ENCODE peak calls at places on chromosomes 16 and 17, in four cellular contexts. F is WTC11, O is K562, M is HepG2. G is an unnamed sample.

GRCh38 chr16:88920618-88921602 is 54.5 kb upstream of the PABPN1L start:
- DNase-seq in F (no peak), O (peak), M (no peak), G (no peak)

GRCh38 chr17:56471661-56472060 is 121.8 kb upstream of the NOG start:
- DNase-seq in F (no peak), O (no peak), M (no peak), G (no peak)

GRCh38 chr16:9256196-9256595 is 164.8 kb downstream of the HAPSTR1 start:
- DNase-seq in F (peak), O (peak), M (peak), G (peak)

GRCh38 chr16:79114759-79115158 is 485.8 kb downstream of the MAF start:
- DNase-seq in F (no peak), O (no peak), M (no peak), G (no peak)

GRCh38 chr16:58451945-58452401 is 48.0 kb upstream of the NDRG4 start:
- DNase-seq in F (no peak), O (no peak), M (peak), G (no peak)

GRCh38 chr16:86305440-86305839 is 204.9 kb upstream of the FOXF1 start:
- DNase-seq in F (no peak), O (no peak), M (no peak), G (no peak)

GRCh38 chr17:33947762-33948161 is 307.3 kb upstream of the CCL2 start:
- DNase-seq in F (no peak), O (no peak), M (no peak), G (no peak)

GRCh38 chr17:9062399-9062902 is 41.1 kb downstream of the NTN1 start:
- DNase-seq in F (no peak), O (no peak), M (no peak), G (no peak)

GRCh38 chr16:2952679-2953078 is 11.4 kb upstream of the KREMEN2 start:
- DNase-seq in F (no peak), O (no peak), M (no peak), G (no peak)
- TF ChIP-seq ELF4 in F (no peak), O (no peak), M (no peak), G (no peak)

GRCh38 chr17:66401364-66401763 is 99.0 kb downstream of the PRKCA start:
- DNase-seq in F (no peak), O (no peak), M (no peak), G (no peak)
- TF ChIP-seq ELF4 in F (no peak), O (no peak), M (no peak), G (no peak)

GRCh38 chr17:14672830-14673229 is 371.9 kb downstream of the HS3ST3B1 start:
- DNase-seq in F (peak), O (no peak), M (peak), G (no peak)
- TF ChIP-seq ELF4 in F (no peak), O (no peak), M (no peak), G (no peak)

GRCh38 chr16:87496101-87496801 is 3.4 kb upstream of the ZCCHC14 start:
- DNase-seq in F (no peak), O (no peak), M (no peak), G (no peak)
- TF ChIP-seq ELF4 in F (no peak), O (no peak), M (no peak), G (no peak)

DNA sequence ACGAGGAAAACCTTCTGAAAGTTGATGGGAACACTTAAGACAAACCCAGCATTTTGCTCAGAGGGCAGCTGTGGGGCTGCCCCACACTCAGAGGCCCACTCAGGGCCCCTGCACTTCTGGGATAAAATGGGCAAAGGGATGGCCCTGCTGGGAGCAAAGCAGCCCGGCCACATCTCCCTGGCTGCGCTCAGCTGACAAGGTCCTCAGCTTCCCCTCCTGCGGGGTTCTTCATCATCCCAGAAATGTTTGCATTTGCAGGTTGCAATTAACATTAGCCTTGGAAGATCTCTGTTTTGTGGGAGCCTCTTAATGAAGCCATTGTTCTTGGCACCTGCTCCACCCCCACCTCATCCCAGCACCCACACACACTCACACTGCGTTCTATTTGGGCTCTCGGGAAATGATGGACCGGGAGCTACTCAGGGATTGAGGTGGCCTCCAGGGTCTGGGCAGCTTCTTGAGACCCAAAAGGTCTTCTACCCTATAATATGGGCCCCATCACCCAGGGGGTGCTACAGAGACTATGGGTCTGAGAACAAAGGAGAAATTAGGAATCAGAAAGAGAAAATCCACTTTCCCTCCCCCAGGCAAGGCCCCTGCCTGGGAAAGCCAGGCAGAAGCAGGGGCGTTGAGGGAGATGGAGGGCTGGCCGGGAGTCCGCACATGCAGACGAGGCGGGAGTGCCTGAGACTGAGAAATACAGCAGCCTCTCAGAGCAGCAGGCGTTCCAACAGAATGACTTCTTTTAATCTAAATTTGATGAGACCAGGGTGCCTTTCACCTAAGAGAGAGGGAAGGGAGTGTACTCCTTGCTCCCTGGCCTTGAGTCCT is 53.7 kb upstream of the RPL38 start:
- DNase-seq in F (no peak), O (no peak), M (no peak), G (no peak)
- TF ChIP-seq ELF4 in F (no peak), O (no peak), M (no peak), G (no peak)

GRCh38 chr17:38577645-38578173 is 28.0 kb downstream of the SRCIN1 start:
- DNase-seq in F (no peak), O (no peak), M (no peak), G (no peak)

GRCh38 chr17:38578229-38578628 is 27.5 kb downstream of the SRCIN1 start:
- DNase-seq in F (peak), O (no peak), M (no peak), G (no peak)

GRCh38 chr17:38577244-38577643 is 28.5 kb downstream of the SRCIN1 start:
- DNase-seq in F (no peak), O (no peak), M (no peak), G (no peak)

GRCh38 chr17:38579934-38580333 is 25.8 kb downstream of the SRCIN1 start:
- DNase-seq in F (peak), O (peak), M (peak), G (peak)

GRCh38 chr17:38578641-38579480 is 26.9 kb downstream of the SRCIN1 start:
- DNase-seq in F (no peak), O (no peak), M (no peak), G (no peak)
- TF ChIP-seq ELF4 in F (no peak), O (no peak), M (no peak), G (no peak)

DNA sequence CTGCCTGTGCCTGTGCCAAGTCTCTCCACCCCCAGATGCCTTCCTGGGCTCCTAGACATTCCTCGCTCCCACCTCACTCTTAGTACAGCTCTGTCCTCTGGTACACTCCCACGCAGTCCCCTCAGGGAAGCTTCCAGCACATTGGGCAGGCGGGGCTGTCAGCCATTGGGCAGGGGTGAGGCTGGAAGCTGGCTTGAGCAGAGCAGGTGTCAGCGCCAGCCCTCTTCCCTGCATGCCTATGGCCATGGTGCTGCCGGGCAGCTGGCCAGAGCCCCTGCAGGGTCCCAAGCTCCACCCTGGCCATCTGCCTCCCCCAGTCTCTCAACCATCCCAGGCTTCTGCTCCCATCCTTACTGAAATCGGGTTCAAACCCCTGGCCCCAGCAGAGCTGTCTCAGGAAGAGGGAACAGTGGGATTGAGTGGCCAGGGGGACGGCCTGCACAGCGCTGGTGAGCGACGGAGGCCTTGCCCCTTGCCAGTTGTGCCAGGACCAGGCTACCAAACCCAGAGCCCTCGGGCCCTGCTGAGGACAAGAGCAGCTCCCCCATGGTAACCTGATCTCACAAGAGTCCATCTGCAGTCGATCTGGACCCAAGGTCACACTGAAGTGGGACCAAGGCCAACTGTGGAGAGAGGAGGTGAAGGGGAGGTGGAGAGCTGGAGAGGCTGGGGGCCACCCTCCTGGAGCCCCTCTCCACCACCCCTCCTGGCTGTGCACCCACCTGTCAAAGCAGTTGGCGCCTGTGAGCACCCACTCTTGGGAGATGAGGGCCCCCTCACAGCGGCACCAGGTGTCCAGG is 2.4 kb upstream of the B9D1 start:
- DNase-seq in F (no peak), O (no peak), M (peak), G (no peak)
- TF ChIP-seq ELF4 in F (no peak), O (no peak), M (no peak), G (no peak)

DNA sequence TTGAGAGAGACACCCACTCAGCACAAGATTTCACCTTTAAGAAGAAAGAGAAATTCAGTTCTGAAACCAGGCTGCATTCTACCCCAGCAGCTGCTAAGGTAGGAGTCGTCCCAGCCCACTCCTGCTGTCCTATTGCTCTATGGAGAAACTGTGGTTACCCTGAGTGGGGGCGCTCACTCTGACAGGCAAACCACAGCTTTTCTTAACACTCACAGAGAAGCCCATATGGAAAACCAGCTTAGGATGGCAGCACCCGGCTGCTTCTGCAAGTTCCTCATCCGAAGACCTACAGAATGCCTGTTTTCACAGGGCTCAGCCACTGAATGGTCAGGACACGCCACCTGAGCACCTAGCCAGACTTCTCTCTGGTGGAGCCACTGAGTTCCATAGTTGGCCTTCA is 7.5 kb downstream of the ATP5PD start:
- DNase-seq in F (no peak), O (no peak), M (no peak), G (no peak)
- TF ChIP-seq ELF4 in F (no peak), O (no peak), M (no peak), G (no peak)

GRCh38 chr17:74523308-74523707 is 8.0 kb downstream of the CD300LB start:
- DNase-seq in F (no peak), O (no peak), M (no peak), G (no peak)
- TF ChIP-seq ELF4 in F (no peak), O (no peak), M (no peak), G (no peak)

GRCh38 chr17:41521574-41522261 is 3.0 kb upstream of the KRT15 start:
- DNase-seq in F (peak), O (peak), M (peak), G (no peak)

GRCh38 chr17:41520821-41521521 is 2.3 kb upstream of the KRT15 start:
- DNase-seq in F (no peak), O (peak), M (no peak), G (no peak)

GRCh38 chr17:41518789-41519449 is at the start of gene KRT15:
- DNase-seq in F (no peak), O (no peak), M (no peak), G (no peak)

GRCh38 chr17:41518031-41518430 is 659 bp downstream of the KRT15 start:
- DNase-seq in F (no peak), O (no peak), M (no peak), G (no peak)

DNA sequence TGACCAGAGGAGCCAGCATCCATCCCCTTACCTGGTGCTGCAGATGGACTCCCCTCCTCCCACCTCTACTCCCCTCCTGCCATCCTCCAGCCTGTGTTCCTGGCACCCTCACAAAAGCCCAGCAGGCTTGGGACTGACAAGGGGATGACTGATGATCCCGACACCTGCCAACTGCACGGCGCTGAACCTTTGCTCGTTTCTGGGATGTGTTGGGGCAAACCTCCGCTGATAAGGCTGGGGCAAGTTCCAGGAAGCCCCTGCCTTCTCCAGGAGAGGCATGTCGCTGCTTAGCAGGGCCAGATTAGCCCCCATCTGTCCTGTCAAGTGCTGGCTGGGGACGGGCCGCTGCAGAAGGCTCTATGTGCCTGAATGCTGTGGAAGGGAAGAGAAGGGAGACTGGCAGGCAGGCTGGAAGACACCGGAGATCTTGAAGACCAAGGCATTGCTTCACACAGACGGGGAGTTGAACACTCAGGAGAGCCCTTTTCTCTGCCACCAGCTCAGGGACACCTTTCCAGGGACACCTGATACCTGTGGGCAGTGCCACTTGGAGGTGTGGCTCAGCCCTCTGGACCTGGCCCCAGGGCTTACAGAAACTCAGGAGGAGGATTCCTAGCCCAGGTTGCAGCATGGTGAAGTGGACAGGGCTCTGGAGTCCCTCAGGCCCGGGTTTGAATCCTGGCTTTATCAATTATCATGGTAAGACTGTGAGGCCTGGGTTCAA is 973 bp upstream of the KRT15 start:
- DNase-seq in F (no peak), O (peak), M (no peak), G (no peak)
- TF ChIP-seq ELF4 in F (no peak), O (no peak), M (no peak), G (no peak)